ENCODE peak calls at places on chromosomes 7 and 10, in six cellular contexts. B is Daoy; W is NCI-H1092; X is CD8-positive, alpha-beta T cell; M is CD4-positive, alpha-beta T cell; J is suprapubic skin. P is an unnamed sample.

GRCh38 chr10:101649530-101650085 is 45.4 kb downstream of the FBXW4 start:
- DNase-seq in B (no peak), W (no peak), X (no peak), M (no peak), J (no peak), P (no peak)

GRCh38 chr10:103812431-103812830 is 42.9 kb downstream of the SH3PXD2A start:
- DNase-seq in B (no peak), W (no peak), X (no peak), M (no peak), J (peak), P (no peak)

GRCh38 chr7:31958216-31958615 is 112.0 kb downstream of the PDE1C start:
- DNase-seq in B (no peak), W (no peak), X (no peak), M (no peak), J (no peak), P (no peak)

GRCh38 chr7:21912305-21912704 is 33.4 kb downstream of the CDCA7L start:
- DNase-seq in B (peak), W (no peak), X (no peak), M (no peak), J (no peak), P (no peak)

GRCh38 chr7:27346531-27347260 is 104.1 kb downstream of the EVX1 start:
- DNase-seq in B (peak), W (no peak), X (no peak), M (no peak), J (no peak), P (no peak)

GRCh38 chr7:98867271-98867701 is 2.5 kb downstream of the TMEM130 start:
- DNase-seq in B (no peak), W (no peak), X (no peak), M (no peak), J (no peak), P (no peak)

GRCh38 chr10:68721673-68721963 is 579 bp downstream of the CCAR1 start:
- DNase-seq in B (no peak), W (no peak), X (no peak), M (no peak), J (no peak), P (no peak)

GRCh38 chr7:155190608-155191536 is 106.8 kb upstream of the INSIG1 start:
- DNase-seq in B (peak), W (no peak), X (no peak), M (peak), J (no peak), P (peak)

GRCh38 chr7:47588704-47589225 is 6.9 kb upstream of the TNS3 start:
- DNase-seq in B (no peak), W (no peak), X (no peak), M (no peak), J (no peak), P (no peak)

GRCh38 chr7:150860978-150861295 is 8.6 kb downstream of the AOC1 start:
- DNase-seq in B (no peak), W (no peak), X (no peak), M (no peak), J (no peak), P (no peak)

GRCh38 chr7:1646957-1647891 is 22.9 kb upstream of the ELFN1 start:
- DNase-seq in B (no peak), W (peak), X (no peak), M (no peak), J (no peak), P (no peak)

GRCh38 chr10:123157210-123157609 is 3.0 kb downstream of the BUB3 start:
- DNase-seq in B (no peak), W (no peak), X (no peak), M (no peak), J (no peak), P (no peak)

GRCh38 chr10:104642311-104643022 is 1.4 kb downstream of the SORCS3 start:
- DNase-seq in B (no peak), W (no peak), X (no peak), M (no peak), J (no peak), P (no peak)

GRCh38 chr7:114229251-114229650 is 185.4 kb upstream of the FOXP2 start:
- DNase-seq in B (no peak), W (no peak), X (no peak), M (no peak), J (no peak), P (no peak)

GRCh38 chr10:112217413-112218390 is 34.1 kb upstream of the GPAM start:
- DNase-seq in B (no peak), W (no peak), X (no peak), M (no peak), J (no peak), P (no peak)

GRCh38 chr7:47491637-47492036 is 90.3 kb downstream of the TNS3 start:
- DNase-seq in B (no peak), W (no peak), X (no peak), M (no peak), J (no peak), P (no peak)

GRCh38 chr10:131852823-131853609 is 47.8 kb upstream of the PPP2R2D start:
- DNase-seq in B (no peak), W (no peak), X (no peak), M (no peak), J (peak), P (no peak)

GRCh38 chr10:63164045-63164722 is 31.1 kb downstream of the NRBF2 start:
- DNase-seq in B (no peak), W (no peak), X (no peak), M (no peak), J (no peak), P (no peak)

GRCh38 chr10:93496322-93497041 is at the start of gene CEP55:
- DNase-seq in B (peak), W (peak), X (peak), M (peak), J (peak), P (peak)

GRCh38 chr7:85695041-85695990 is 508.5 kb upstream of the SEMA3D start:
- DNase-seq in B (peak), W (no peak), X (no peak), M (no peak), J (no peak), P (no peak)

GRCh38 chr7:23277359-23277989 is 21.7 kb upstream of the MALSU1 start:
- DNase-seq in B (peak), W (peak), X (no peak), M (no peak), J (no peak), P (no peak)

GRCh38 chr10:118036281-118036875 is 10.4 kb downstream of the RAB11FIP2 start:
- DNase-seq in B (no peak), W (no peak), X (no peak), M (no peak), J (no peak), P (no peak)

GRCh38 chr10:122730238-122730637 is 30.6 kb upstream of the C10orf120 start:
- DNase-seq in B (no peak), W (no peak), X (no peak), M (no peak), J (no peak), P (no peak)

GRCh38 chr10:62305813-62306212 is 37.2 kb upstream of the RTKN2 start:
- DNase-seq in B (no peak), W (no peak), X (no peak), M (no peak), J (no peak), P (no peak)

GRCh38 chr10:119494224-119495060 is 48.1 kb downstream of the RGS10 start:
- DNase-seq in B (no peak), W (no peak), X (no peak), M (no peak), J (no peak), P (no peak)

GRCh38 chr7:130500463-130500862 is 8.6 kb downstream of the MEST start:
- DNase-seq in B (no peak), W (no peak), X (no peak), M (no peak), J (no peak), P (no peak)

GRCh38 chr10:10209152-10209551 is 808.5 kb upstream of the CELF2 start:
- DNase-seq in B (no peak), W (no peak), X (no peak), M (no peak), J (peak), P (no peak)

GRCh38 chr10:101958691-101959090 is 97.3 kb downstream of the ARMH3 start:
- DNase-seq in B (no peak), W (no peak), X (no peak), M (no peak), J (no peak), P (no peak)

GRCh38 chr7:143003393-143004051 is 23.4 kb downstream of the OR9A2 start:
- DNase-seq in B (peak), W (peak), X (peak), M (peak), J (no peak), P (peak)

GRCh38 chr7:174704-175103 is 17.7 kb upstream of the FAM20C start:
- DNase-seq in B (no peak), W (no peak), X (no peak), M (no peak), J (no peak), P (no peak)